ENCODE peak calls at places on chromosomes 4 and X, in five cellular contexts. W is T-helper 2 cell; D is NCI-H1436; O is lower lobe of right lung; B is activated CD8-positive, alpha-beta memory T cell treated with anti-CD3 and anti-CD28 coated beads for 48 hours. C is an unnamed sample.

GRCh38 chr4:124635331-124635730 is 77.2 kb downstream of the ANKRD50 start:
- DNase-seq in W (no peak), D (no peak), O (no peak), B (no peak), C (no peak)

GRCh38 chr4:87973283-87974169 is 2.0 kb upstream of the SPP1 start:
- DNase-seq in W (no peak), D (peak; percentile 27), O (peak; percentile 56), B (no peak), C (peak; percentile 66)

GRCh38 chr4:132123870-132124623 is 1025.0 kb upstream of the PCDH10 start:
- DNase-seq in W (no peak), D (peak; percentile 43), O (no peak), B (no peak), C (no peak)

GRCh38 chrX:137563681-137564651 is 2.0 kb upstream of the ZIC3 start:
- DNase-seq in W (no peak), D (no peak), O (no peak), B (no peak), C (no peak)

GRCh38 chrX:115226929-115227328 is 7.0 kb downstream of the LRCH2 start:
- DNase-seq in W (no peak), D (peak; percentile 5), O (no peak), B (no peak), C (no peak)

GRCh38 chr4:101244349-101244748 is 103.0 kb downstream of the PPP3CA start:
- DNase-seq in W (no peak), D (no peak), O (no peak), B (no peak), C (no peak)

GRCh38 chr4:145720656-145721055 is 40.7 kb downstream of the C4orf51 start:
- DNase-seq in W (no peak), D (no peak), O (no peak), B (no peak), C (no peak)

GRCh38 chr4:15459706-15460105 is 10.0 kb upstream of the CC2D2A start:
- DNase-seq in W (no peak), D (no peak), O (no peak), B (no peak), C (no peak)